ENCODE peak calls at places on chromosomes 7 and 10, in four cellular contexts. O is K562, G is HCT116, D is HepG2. Q is an unnamed sample.

GRCh38 chr10:102645388-102645740 is 1.1 kb downstream of the TRIM8 start:
- DNase-seq in O (no peak), G (peak), D (peak), Q (peak)

GRCh38 chr7:130912086-130912909 is 178.3 kb upstream of the KLF14 start:
- DNase-seq in O (no peak), G (no peak), D (peak), Q (peak)

GRCh38 chr7:18700147-18700546 is 204.6 kb downstream of the HDAC9 start:
- DNase-seq in O (no peak), G (peak), D (no peak), Q (no peak)

GRCh38 chr10:132384618-132385510 is 12.1 kb upstream of the PWWP2B start:
- DNase-seq in O (no peak), G (no peak), D (no peak), Q (no peak)

GRCh38 chr7:90709501-90710465 is 113.7 kb downstream of the CDK14 start:
- DNase-seq in O (no peak), G (no peak), D (no peak), Q (no peak)

GRCh38 chr7:70420263-70420662 is 711.7 kb upstream of the GALNT17 start:
- DNase-seq in O (no peak), G (no peak), D (no peak), Q (no peak)

GRCh38 chr10:35011771-35012191 is 78.4 kb downstream of the CUL2 start:
- DNase-seq in O (no peak), G (no peak), D (no peak), Q (no peak)

GRCh38 chr10:1526427-1527055 is 210.8 kb downstream of the ADARB2 start:
- DNase-seq in O (peak), G (no peak), D (no peak), Q (no peak)

GRCh38 chr10:36608866-36609265 is 516.5 kb upstream of the ANKRD30A start:
- DNase-seq in O (no peak), G (no peak), D (no peak), Q (no peak)

GRCh38 chr7:24025094-24025493 is 258.9 kb upstream of the NPY start:
- DNase-seq in O (no peak), G (no peak), D (no peak), Q (no peak)

GRCh38 chr10:114309111-114309651 is 70.1 kb downstream of the VWA2 start:
- DNase-seq in O (no peak), G (no peak), D (no peak), Q (no peak)

GRCh38 chr7:66036788-66037187 is 38.8 kb upstream of the ASL start:
- DNase-seq in O (no peak), G (no peak), D (no peak), Q (no peak)

GRCh38 chr10:76032442-76033039 is 601.1 kb downstream of the LRMDA start:
- DNase-seq in O (no peak), G (no peak), D (no peak), Q (no peak)

GRCh38 chr7:5139998-5140397 is 50.0 kb upstream of the WIPI2 start:
- DNase-seq in O (peak), G (peak), D (peak), Q (no peak)

GRCh38 chr7:93715234-93715633 is 140.7 kb upstream of the CALCR start:
- DNase-seq in O (peak), G (peak), D (peak), Q (peak)

GRCh38 chr7:2124604-2125345 is 108.0 kb downstream of the MAD1L1 start:
- DNase-seq in O (no peak), G (no peak), D (no peak), Q (no peak)

GRCh38 chr7:47038621-47039020 is 543.3 kb downstream of the TNS3 start:
- DNase-seq in O (no peak), G (no peak), D (no peak), Q (no peak)

GRCh38 chr10:75292794-75293455 is 57.2 kb upstream of the COMTD1 start:
- DNase-seq in O (no peak), G (no peak), D (no peak), Q (no peak)

GRCh38 chr10:80613466-80613865 is 75.8 kb downstream of the SH2D4B start:
- DNase-seq in O (no peak), G (no peak), D (no peak), Q (no peak)

GRCh38 chr7:16803881-16804673 is 722 bp downstream of the AGR2 start:
- DNase-seq in O (no peak), G (no peak), D (peak), Q (peak)

GRCh38 chr10:61795551-61795950 is 105.9 kb upstream of the ARID5B start:
- DNase-seq in O (peak), G (no peak), D (no peak), Q (no peak)
- TF ChIP-seq CTCF in O (peak), G (no peak), D (peak), Q (peak)

GRCh38 chr10:16009736-16010259 is 149.5 kb upstream of the MINDY3 start:
- DNase-seq in O (no peak), G (no peak), D (no peak), Q (no peak)
- TF ChIP-seq TCF7L2 in O (no peak), G (no peak), D (no peak), Q (no peak)

DNA sequence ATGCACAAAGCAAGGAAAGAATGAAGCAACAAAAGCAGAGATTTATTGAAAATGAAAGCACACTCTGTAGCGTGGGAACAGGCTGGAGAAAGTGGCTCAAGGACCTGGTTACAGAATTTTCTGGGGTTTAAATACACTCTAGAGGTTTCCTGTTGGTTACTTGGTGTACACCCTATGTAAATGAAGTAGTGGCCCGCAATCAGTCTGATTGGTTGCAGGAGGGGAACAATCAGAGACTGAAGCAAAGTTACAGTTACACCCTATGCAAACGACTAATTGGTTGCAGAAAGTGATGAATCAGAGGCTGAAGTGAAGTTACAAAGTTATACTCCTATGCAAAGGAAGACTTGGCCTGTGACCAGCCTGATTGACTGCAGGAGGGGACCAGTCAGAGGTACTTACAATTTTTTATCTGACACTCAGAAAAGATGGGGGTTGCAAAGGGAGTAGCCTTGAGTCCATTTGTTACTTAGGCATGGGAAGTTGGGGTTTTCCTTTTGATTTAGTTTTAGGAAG is 3.6 kb upstream of the MTPN start:
- DNase-seq in O (no peak), G (no peak), D (no peak), Q (no peak)
- H3K27ac ChIP-seq in O (peak), G (no peak), D (no peak), Q (no peak)

GRCh38 chr10:44962870-44963738 is 3.5 kb downstream of the RASSF4 start:
- DNase-seq in O (no peak), G (no peak), D (peak), Q (no peak)
- TF ChIP-seq CTCF in O (peak), G (no peak), D (peak), Q (peak)

GRCh38 chr7:143384741-143385631 is 3.8 kb downstream of the ZYX start:
- DNase-seq in O (no peak), G (no peak), D (no peak), Q (no peak)
- TF ChIP-seq TCF7L2 in O (no peak), G (no peak), D (no peak), Q (no peak)

GRCh38 chr10:71382028-71382427 is 14.7 kb upstream of the CDH23 start:
- DNase-seq in O (no peak), G (no peak), D (no peak), Q (no peak)

GRCh38 chr10:71380841-71381240 is 15.9 kb upstream of the CDH23 start:
- DNase-seq in O (no peak), G (no peak), D (no peak), Q (no peak)

GRCh38 chr10:71382757-71383156 is 14.0 kb upstream of the CDH23 start:
- DNase-seq in O (peak), G (no peak), D (no peak), Q (no peak)

GRCh38 chr10:71381611-71382010 is 15.1 kb upstream of the CDH23 start:
- DNase-seq in O (no peak), G (no peak), D (no peak), Q (no peak)

GRCh38 chr10:71383972-71384687 is 12.6 kb upstream of the CDH23 start:
- DNase-seq in O (peak), G (no peak), D (peak), Q (peak)
- H3K27ac ChIP-seq in O (no peak), G (no peak), D (no peak), Q (no peak)

DNA sequence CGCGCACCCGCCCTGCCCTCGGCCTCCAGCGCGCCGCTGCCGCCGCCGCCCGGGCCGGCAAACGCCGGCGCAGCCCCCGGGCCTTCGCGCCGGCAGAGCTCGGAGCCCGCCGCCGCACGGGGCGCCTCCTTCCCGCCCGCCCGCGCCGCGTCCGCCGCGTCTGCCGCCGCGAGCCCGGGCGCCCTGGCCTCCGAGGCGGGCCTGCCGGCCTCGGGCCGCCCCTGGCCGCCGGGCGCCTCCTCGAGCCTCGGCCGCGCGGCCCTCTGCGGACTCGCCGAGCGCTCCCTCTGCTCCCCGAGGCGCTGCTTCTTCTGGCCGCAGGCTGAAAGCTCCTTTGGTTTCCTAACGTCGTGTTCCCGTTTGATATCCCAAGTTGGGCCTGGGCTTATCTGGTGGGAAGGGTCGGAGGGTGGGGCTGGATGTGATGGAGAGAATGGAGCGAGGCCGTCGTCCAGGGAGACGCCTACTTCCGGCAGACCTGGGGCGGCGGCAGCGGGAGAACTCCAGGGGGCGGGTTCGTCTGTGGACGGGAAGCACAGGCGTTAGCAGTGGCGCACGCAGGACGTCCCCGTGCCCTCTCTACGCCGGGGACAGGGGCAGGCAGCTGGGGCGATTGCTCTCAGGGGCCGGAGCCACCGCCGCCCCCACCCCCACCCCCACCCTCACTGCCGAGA is 221.0 kb downstream of the PHTF2 start:
- DNase-seq in O (peak), G (peak), D (peak), Q (no peak)
- TF ChIP-seq CTCF in O (no peak), G (no peak), D (peak), Q (no peak)